ENCODE peak calls at places on chromosomes 12 and 14, in four cellular contexts. K, E, X and L are unnamed samples.
A peak's percentile ranks its signal among the peaks of the same experiment; 100 is the strongest.

GRCh38 chr14:73462078-73462715 is 3.9 kb upstream of the NUMB start:
- DNase-seq in K (no peak), E (peak; percentile 83), X (no peak), L (no peak)

GRCh38 chr12:109147954-109148353 is 31.6 kb downstream of the ACACB start:
- DNase-seq in K (no peak), E (no peak), X (no peak), L (no peak)

GRCh38 chr12:129325566-129325965 is 472.3 kb downstream of the GLT1D1 start:
- DNase-seq in K (no peak), E (no peak), X (no peak), L (no peak)

GRCh38 chr14:75306917-75307699 is 28.5 kb downstream of the FOS start:
- DNase-seq in K (no peak), E (peak; percentile 72), X (peak; percentile 32), L (no peak)

GRCh38 chr12:28010036-28010435 is 37.5 kb upstream of the PTHLH start:
- DNase-seq in K (no peak), E (no peak), X (no peak), L (no peak)

GRCh38 chr12:6187948-6188793 is 12.0 kb upstream of the CD9 start:
- DNase-seq in K (no peak), E (no peak), X (no peak), L (no peak)

GRCh38 chr14:105492966-105493871 is 2.2 kb downstream of the TEDC1 start:
- DNase-seq in K (no peak), E (no peak), X (peak; percentile 6), L (no peak)

GRCh38 chr12:58575281-58575680 is 345.0 kb downstream of the LRIG3 start:
- DNase-seq in K (no peak), E (no peak), X (no peak), L (no peak)